ENCODE peak calls at places on chromosomes 7 and 10, in ten cellular contexts. N, G, O, Y, S, R, A, P, Q and E are unnamed samples.

GRCh38 chr10:45008524-45009161 is 7.9 kb downstream of the ZNF22 start:
- DNase-seq in N (peak), G (peak), O (peak), Y (no peak), S (peak), R (peak), A (peak), P (no peak), Q (peak), E (peak)

GRCh38 chr10:110764378-110764777 is 107.3 kb upstream of the PDCD4 start:
- DNase-seq in N (no peak), G (no peak), O (no peak), Y (no peak), S (no peak), R (no peak), A (no peak), P (no peak), Q (no peak), E (no peak)

GRCh38 chr7:48182736-48183369 is 11.6 kb downstream of the ABCA13 start:
- DNase-seq in N (no peak), G (peak), O (no peak), Y (no peak), S (no peak), R (peak), A (peak), P (no peak), Q (no peak), E (peak)

GRCh38 chr7:97971120-97971989 is 18.6 kb downstream of the OCM2 start:
- DNase-seq in N (peak), G (no peak), O (peak), Y (no peak), S (no peak), R (peak), A (peak), P (no peak), Q (peak), E (peak)

GRCh38 chr7:83347836-83348482 is 185.3 kb upstream of the PCLO start:
- DNase-seq in N (no peak), G (peak), O (no peak), Y (peak), S (no peak), R (peak), A (peak), P (no peak), Q (no peak), E (peak)

GRCh38 chr10:34993782-34994181 is 96.4 kb downstream of the CUL2 start:
- DNase-seq in N (no peak), G (no peak), O (no peak), Y (no peak), S (no peak), R (no peak), A (no peak), P (no peak), Q (no peak), E (no peak)

GRCh38 chr7:278081-278480 is 11.9 kb upstream of the FOXL3 start:
- DNase-seq in N (no peak), G (no peak), O (no peak), Y (no peak), S (no peak), R (no peak), A (no peak), P (no peak), Q (no peak), E (no peak)

GRCh38 chr7:96596120-96596826 is 113.4 kb downstream of the SEM1 start:
- DNase-seq in N (no peak), G (no peak), O (no peak), Y (no peak), S (no peak), R (no peak), A (no peak), P (no peak), Q (peak), E (peak)

GRCh38 chr10:97086530-97086929 is 99.2 kb downstream of the SLIT1 start:
- DNase-seq in N (no peak), G (no peak), O (no peak), Y (no peak), S (no peak), R (no peak), A (no peak), P (no peak), Q (no peak), E (no peak)

GRCh38 chr10:121188005-121188404 is 336.8 kb downstream of the WDR11 start:
- DNase-seq in N (no peak), G (no peak), O (no peak), Y (peak), S (no peak), R (no peak), A (no peak), P (no peak), Q (peak), E (no peak)

GRCh38 chr10:20945546-20946332 is 48.6 kb upstream of the NEBL start:
- DNase-seq in N (no peak), G (no peak), O (no peak), Y (no peak), S (no peak), R (no peak), A (no peak), P (no peak), Q (no peak), E (no peak)

GRCh38 chr10:69375307-69376151 is 41.2 kb downstream of the TACR2 start:
- DNase-seq in N (no peak), G (no peak), O (peak), Y (peak), S (no peak), R (no peak), A (no peak), P (no peak), Q (no peak), E (no peak)

GRCh38 chr10:69376662-69377061 is 40.1 kb downstream of the TACR2 start:
- DNase-seq in N (no peak), G (no peak), O (no peak), Y (no peak), S (no peak), R (no peak), A (no peak), P (no peak), Q (no peak), E (no peak)

GRCh38 chr10:69379800-69380199 is 36.9 kb downstream of the TACR2 start:
- DNase-seq in N (no peak), G (no peak), O (no peak), Y (no peak), S (no peak), R (no peak), A (no peak), P (no peak), Q (no peak), E (no peak)

GRCh38 chr10:69377191-69377590 is 39.5 kb downstream of the TACR2 start:
- DNase-seq in N (no peak), G (no peak), O (no peak), Y (no peak), S (no peak), R (no peak), A (no peak), P (no peak), Q (no peak), E (no peak)

GRCh38 chr10:69377936-69378335 is 38.8 kb downstream of the TACR2 start:
- DNase-seq in N (no peak), G (no peak), O (peak), Y (no peak), S (no peak), R (no peak), A (no peak), P (no peak), Q (no peak), E (no peak)
- H3K4me3 ChIP-seq in N (no peak), G (no peak), O (no peak), Y (no peak), S (no peak), R (no peak), A (no peak), P (no peak), Q (no peak), E (no peak)

GRCh38 chr10:103067951-103068350 is 125.1 kb downstream of the NT5C2 start:
- DNase-seq in N (no peak), G (no peak), O (no peak), Y (no peak), S (no peak), R (peak), A (no peak), P (no peak), Q (no peak), E (peak)

GRCh38 chr10:103067484-103067883 is 125.6 kb downstream of the NT5C2 start:
- DNase-seq in N (no peak), G (no peak), O (no peak), Y (no peak), S (no peak), R (no peak), A (no peak), P (no peak), Q (no peak), E (no peak)

GRCh38 chr10:103057980-103058568 is 135.0 kb downstream of the NT5C2 start:
- DNase-seq in N (no peak), G (no peak), O (no peak), Y (no peak), S (no peak), R (peak), A (no peak), P (no peak), Q (no peak), E (no peak)

GRCh38 chr10:103066141-103067098 is 126.7 kb downstream of the NT5C2 start:
- DNase-seq in N (no peak), G (no peak), O (no peak), Y (no peak), S (no peak), R (no peak), A (no peak), P (no peak), Q (no peak), E (no peak)

GRCh38 chr10:103062854-103063642 is 130.0 kb downstream of the NT5C2 start:
- DNase-seq in N (no peak), G (no peak), O (no peak), Y (no peak), S (no peak), R (no peak), A (no peak), P (no peak), Q (no peak), E (no peak)
- TF ChIP-seq CTCF in N (peak), G (peak), O (peak), Y (no peak), S (peak), R (peak), A (no peak), P (no peak), Q (no peak), E (no peak)

GRCh38 chr10:47299989-47300931 is at the start of gene GDF10:
- DNase-seq in N (no peak), G (no peak), O (no peak), Y (no peak), S (no peak), R (no peak), A (no peak), P (no peak), Q (no peak), E (no peak)
- H3K4me3 ChIP-seq in N (no peak), G (peak), O (no peak), Y (peak), S (peak), R (peak), A (peak), P (peak), Q (no peak), E (no peak)

DNA sequence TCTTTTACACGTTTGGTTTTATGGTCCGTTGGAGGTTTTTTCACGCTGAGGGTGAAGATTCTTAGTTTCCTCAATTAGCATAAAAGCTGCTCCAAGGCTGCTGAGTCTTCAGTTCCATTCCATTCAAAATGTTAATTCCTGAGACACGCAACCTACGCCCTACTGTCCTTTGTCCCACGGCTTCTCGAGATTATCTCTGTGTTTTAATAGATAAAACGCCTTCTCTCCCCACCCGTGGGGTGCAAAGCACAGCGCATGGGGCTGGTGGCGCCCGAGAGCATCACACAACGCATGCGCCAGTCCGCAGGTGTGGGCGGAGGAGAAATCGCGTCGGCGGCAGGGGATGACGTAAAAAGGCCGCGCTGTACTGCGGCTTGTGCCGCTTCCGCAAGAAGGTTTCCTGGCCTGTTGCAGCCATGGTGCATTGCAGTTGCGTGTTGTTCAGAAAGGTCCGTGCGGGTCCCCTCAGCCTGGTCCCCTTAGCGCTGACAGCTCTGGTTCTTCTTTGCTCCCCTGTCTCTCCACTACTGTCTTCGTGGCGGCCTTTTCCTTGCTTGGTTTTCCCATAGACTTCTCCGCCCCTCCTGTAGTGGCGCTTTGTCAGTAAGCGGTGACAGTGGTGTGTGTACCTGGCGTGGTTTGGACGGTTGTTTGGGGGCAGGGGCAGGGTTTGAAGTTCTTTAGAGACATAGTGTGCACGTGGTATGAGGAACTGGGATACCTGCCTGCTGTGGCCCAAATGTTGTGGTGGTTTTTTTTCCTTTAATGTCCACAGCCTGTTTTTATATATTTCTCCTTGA is at the start of gene GTPBP10:
- DNase-seq in N (peak), G (peak), O (peak), Y (peak), S (peak), R (peak), A (peak), P (peak), Q (peak), E (peak)
- TF ChIP-seq CTCF in N (peak), G (peak), O (peak), Y (no peak), S (peak), R (peak), A (peak), P (peak), Q (peak), E (peak)

GRCh38 chr10:125155101-125155500 is 5.3 kb downstream of the CTBP2 start:
- DNase-seq in N (no peak), G (no peak), O (no peak), Y (no peak), S (no peak), R (no peak), A (peak), P (no peak), Q (no peak), E (no peak)

GRCh38 chr10:125155669-125156068 is 4.7 kb downstream of the CTBP2 start:
- DNase-seq in N (no peak), G (no peak), O (no peak), Y (no peak), S (no peak), R (no peak), A (no peak), P (no peak), Q (no peak), E (no peak)

GRCh38 chr10:125153693-125154490 is 6.5 kb downstream of the CTBP2 start:
- DNase-seq in N (no peak), G (no peak), O (peak), Y (no peak), S (no peak), R (peak), A (peak), P (no peak), Q (no peak), E (peak)

GRCh38 chr10:125156196-125156595 is 4.2 kb downstream of the CTBP2 start:
- DNase-seq in N (no peak), G (no peak), O (no peak), Y (no peak), S (peak), R (no peak), A (no peak), P (no peak), Q (no peak), E (no peak)

DNA sequence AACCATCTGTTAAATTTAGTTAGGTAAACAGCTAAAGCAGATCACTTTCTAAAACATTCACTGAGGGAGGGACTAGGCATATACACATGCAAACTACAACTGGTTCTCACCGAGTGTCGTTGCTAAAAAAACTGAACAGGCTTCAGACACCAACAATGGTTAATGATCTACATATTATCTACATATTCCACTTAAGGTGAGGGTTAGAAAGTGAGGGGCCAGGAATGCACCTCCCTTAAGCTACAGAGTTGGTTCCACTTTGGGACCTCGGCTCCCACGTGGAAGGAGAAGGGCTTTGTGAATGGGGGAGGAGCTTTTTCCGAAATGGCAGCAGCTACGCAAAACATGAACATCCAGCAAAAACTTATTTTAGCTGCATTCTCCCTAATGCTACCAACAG is 5.8 kb downstream of the CTBP2 start:
- DNase-seq in N (no peak), G (no peak), O (no peak), Y (no peak), S (no peak), R (no peak), A (no peak), P (no peak), Q (no peak), E (no peak)
- H3K4me3 ChIP-seq in N (no peak), G (no peak), O (no peak), Y (no peak), S (no peak), R (no peak), A (peak), P (peak), Q (no peak), E (no peak)

DNA sequence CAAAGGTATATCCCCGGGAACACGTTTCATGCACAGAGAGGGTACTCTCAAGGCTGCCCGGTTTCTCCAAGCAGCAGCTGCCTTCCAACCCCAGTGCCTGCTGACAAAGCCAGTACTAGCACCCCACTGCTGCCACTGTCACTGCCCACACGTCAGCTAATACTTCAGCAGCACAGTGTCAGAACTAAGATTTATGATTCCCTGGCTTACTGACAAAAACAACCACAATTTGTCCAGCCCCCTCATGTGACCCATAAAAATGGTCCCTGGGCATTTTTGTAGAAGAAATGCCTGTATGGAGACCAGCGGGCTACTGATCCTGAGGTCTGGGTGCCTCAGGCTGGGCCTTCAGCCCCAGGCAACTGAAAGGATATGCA is 2.9 kb downstream of the WDR91 start:
- DNase-seq in N (no peak), G (no peak), O (no peak), Y (no peak), S (no peak), R (no peak), A (no peak), P (no peak), Q (no peak), E (no peak)
- TF ChIP-seq CTCF in N (no peak), G (no peak), O (no peak), Y (no peak), S (no peak), R (no peak), A (no peak), P (no peak), Q (no peak), E (no peak)

GRCh38 chr7:100119701-100120517 is 475 bp downstream of the CNPY4 start:
- DNase-seq in N (peak), G (no peak), O (peak), Y (peak), S (peak), R (peak), A (peak), P (peak), Q (peak), E (peak)

GRCh38 chr7:100122067-100122466 is 2.6 kb downstream of the CNPY4 start:
- DNase-seq in N (no peak), G (no peak), O (no peak), Y (no peak), S (no peak), R (no peak), A (no peak), P (no peak), Q (no peak), E (no peak)

GRCh38 chr7:100119075-100119700 is at the start of the genes CNPY4 and TAF6:
- DNase-seq in N (peak), G (peak), O (peak), Y (peak), S (peak), R (peak), A (peak), P (peak), Q (peak), E (peak)

GRCh38 chr7:100122568-100122967 is 3.1 kb downstream of the CNPY4 start:
- DNase-seq in N (no peak), G (no peak), O (peak), Y (no peak), S (no peak), R (no peak), A (no peak), P (no peak), Q (no peak), E (no peak)

DNA sequence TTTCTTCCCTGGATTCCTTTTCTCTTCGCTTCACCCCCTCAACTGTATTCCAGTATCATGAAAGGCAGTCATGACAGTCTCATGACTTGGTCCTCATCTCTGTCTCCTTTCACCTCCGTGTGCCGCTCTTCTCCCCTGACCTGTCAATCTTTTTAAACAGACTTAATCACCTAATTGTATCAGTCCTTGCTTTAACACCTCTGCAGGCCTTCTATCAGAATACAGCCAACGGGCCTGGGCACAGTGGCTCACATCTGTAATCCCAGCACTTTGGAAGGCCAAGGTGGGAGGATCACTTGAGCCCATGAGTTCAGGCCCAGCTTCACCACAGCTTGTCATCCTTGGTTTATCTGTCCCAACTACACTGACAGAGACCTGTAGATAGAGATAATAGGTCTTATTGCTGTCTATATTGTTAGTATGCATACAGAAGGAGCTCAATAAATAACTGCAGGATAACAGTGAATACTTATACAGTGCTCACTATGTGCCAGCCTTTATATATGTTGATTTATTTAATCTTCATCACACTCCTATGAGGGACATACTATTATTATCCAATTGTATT is 1.2 kb downstream of the CNPY4 start:
- DNase-seq in N (no peak), G (no peak), O (no peak), Y (no peak), S (no peak), R (no peak), A (no peak), P (no peak), Q (no peak), E (no peak)
- H3K4me3 ChIP-seq in N (peak), G (peak), O (no peak), Y (no peak), S (no peak), R (peak), A (peak), P (peak), Q (peak), E (peak)

DNA sequence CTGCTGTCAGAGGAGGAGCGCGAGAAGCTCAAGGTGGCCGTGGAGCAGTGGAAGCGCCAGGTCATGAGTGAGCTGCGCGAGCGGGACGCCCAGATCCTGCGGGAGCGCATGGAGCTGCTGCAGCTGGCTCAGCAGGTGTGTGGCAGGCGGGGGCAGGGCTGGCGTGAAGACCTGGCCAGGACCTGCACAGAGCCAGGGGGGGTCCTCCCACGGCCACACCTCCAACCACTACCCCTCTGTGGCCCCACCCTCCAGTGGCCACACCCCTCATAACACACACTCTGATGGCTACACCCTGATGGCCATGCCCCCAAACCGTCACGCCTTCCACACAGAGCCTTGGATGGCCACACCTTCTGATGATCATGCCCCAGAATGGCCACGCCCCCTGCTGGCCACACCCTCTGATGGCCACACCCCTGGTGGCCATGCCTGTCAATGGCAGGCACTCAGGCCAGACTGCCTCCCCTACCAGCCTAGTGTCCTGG is 23.4 kb upstream of the DPYSL4 start:
- DNase-seq in N (peak), G (no peak), O (peak), Y (no peak), S (no peak), R (no peak), A (no peak), P (peak), Q (peak), E (no peak)
- TF ChIP-seq CTCF in N (peak), G (peak), O (no peak), Y (no peak), S (no peak), R (no peak), A (no peak), P (no peak), Q (peak), E (no peak)

GRCh38 chr10:116620423-116621400 is at the start of gene PNLIPRP2:
- DNase-seq in N (no peak), G (no peak), O (no peak), Y (no peak), S (no peak), R (no peak), A (no peak), P (no peak), Q (no peak), E (no peak)
- H3K4me3 ChIP-seq in N (no peak), G (no peak), O (no peak), Y (no peak), S (no peak), R (no peak), A (no peak), P (no peak), Q (no peak), E (no peak)

GRCh38 chr10:58918887-58919286 is 257.6 kb upstream of the PHYHIPL start:
- DNase-seq in N (no peak), G (no peak), O (no peak), Y (no peak), S (no peak), R (no peak), A (no peak), P (no peak), Q (no peak), E (no peak)
- TF ChIP-seq CTCF in N (no peak), G (no peak), O (no peak), Y (no peak), S (no peak), R (no peak), A (no peak), P (no peak), Q (no peak), E (no peak)